ENCODE peak calls at places on chromosome 12, in ten cellular contexts. T is ascending aorta; S is AG09319; H is brain microvascular endothelial cell; B is activated effector memory CD4-positive, alpha-beta T cell treated with anti-CD3 and anti-CD28 coated beads, Interleukin-2, amount 50 U/mL, for 16 hours; O is LoVo; M is NCI-H1105; I is Caki2; P is AG10803; R is OCI-LY7. Q is an unnamed sample.

GRCh38 chr12:39103552-39104165 is 198.3 kb upstream of the CPNE8 start:
- DNase-seq in H (peak), R (peak), B (no peak), O (peak), T (no peak), M (peak), I (peak), P (peak), S (peak), Q (no peak)

GRCh38 chr12:121803861-121804416 is at the start of gene SETD1B:
- DNase-seq in S (no peak), P (peak), O (peak), R (peak), M (no peak), T (no peak), B (peak), H (no peak), I (peak), Q (peak)

GRCh38 chr12:107749094-107749493 is 11.8 kb downstream of the PRDM4 start:
- DNase-seq in P (peak), M (no peak), H (no peak), R (no peak), I (no peak), T (no peak), O (no peak), B (no peak), S (no peak), Q (no peak)

GRCh38 chr12:68899251-68899771 is 33.7 kb downstream of the CPM start:
- DNase-seq in M (no peak), T (no peak), H (peak), R (no peak), I (peak), S (peak), O (peak), P (peak), B (no peak), Q (no peak)

GRCh38 chr12:30969006-30969405 is 42.5 kb downstream of the TSPAN11 start:
- DNase-seq in M (no peak), I (no peak), T (no peak), P (no peak), R (no peak), S (no peak), B (no peak), H (no peak), O (no peak), Q (peak)

GRCh38 chr12:96698521-96698920 is 208.5 kb upstream of the NEDD1 start:
- DNase-seq in H (no peak), P (peak), T (no peak), B (no peak), R (no peak), S (no peak), O (peak), M (no peak), I (no peak), Q (no peak)

GRCh38 chr12:95473440-95473946 is 459 bp upstream of the METAP2 start:
- DNase-seq in B (peak), R (peak), S (no peak), I (peak), P (peak), M (peak), T (no peak), H (peak), O (peak), Q (no peak)

GRCh38 chr12:53208877-53209463 is 1.9 kb upstream of the ITGB7 start:
- DNase-seq in O (no peak), I (no peak), M (no peak), P (no peak), B (no peak), R (peak), H (no peak), S (no peak), T (no peak), Q (peak)

GRCh38 chr12:92717202-92717601 is 14.4 kb downstream of the PLEKHG7 start:
- DNase-seq in M (no peak), S (peak), P (peak), I (no peak), B (no peak), H (peak), O (no peak), R (peak), T (no peak), Q (no peak)

GRCh38 chr12:7042847-7043246 is 17.7 kb upstream of the C1S start:
- DNase-seq in R (peak), O (peak), M (no peak), I (peak), P (peak), S (no peak), B (no peak), H (peak), T (no peak), Q (no peak)

GRCh38 chr12:3554547-3555115 is 63.6 kb downstream of the PRMT8 start:
- DNase-seq in H (no peak), I (no peak), B (peak), R (no peak), S (no peak), O (no peak), T (no peak), P (no peak), M (no peak), Q (no peak)

GRCh38 chr12:54564768-54565167 is 15.4 kb downstream of the PDE1B start:
- DNase-seq in P (no peak), R (no peak), M (no peak), O (no peak), B (no peak), S (no peak), T (no peak), H (no peak), I (no peak), Q (no peak)

GRCh38 chr12:77166711-77167110 is 101.3 kb upstream of the E2F7 start:
- DNase-seq in O (no peak), M (no peak), S (no peak), B (no peak), I (no peak), P (peak), T (no peak), R (no peak), H (no peak), Q (no peak)

GRCh38 chr12:74441872-74442271 is 95.8 kb upstream of the ATXN7L3B start:
- DNase-seq in R (no peak), H (no peak), B (no peak), S (no peak), M (no peak), O (no peak), I (no peak), P (no peak), T (no peak), Q (no peak)

GRCh38 chr12:12661086-12661485 is 34.9 kb downstream of the GPR19 start:
- DNase-seq in T (no peak), I (no peak), M (no peak), R (no peak), H (peak), S (peak), O (no peak), B (no peak), P (peak), Q (no peak)

GRCh38 chr12:71014180-71014785 is 93.7 kb upstream of the PTPRR start:
- DNase-seq in T (no peak), P (peak), O (peak), M (peak), H (no peak), S (no peak), I (peak), B (no peak), R (no peak), Q (no peak)

GRCh38 chr12:9732966-9733461 is at the start of gene CLECL1:
- DNase-seq in H (no peak), S (no peak), B (no peak), P (no peak), M (no peak), I (no peak), R (peak), T (no peak), O (no peak), Q (no peak)